ENCODE peak calls at places on chromosomes 7 and 10, in eight cellular contexts. Y is non-pigmented ciliary epithelial cell; R is SW480; M is NCI-H146; D is posterior vena cava; V is HT1080; S is IMR-90; L is activated CD4-positive, alpha-beta T cell treated with anti-CD3 and anti-CD28 coated beads, Interleukin-2, amount 10 ng/mL, durations not matched to agents 7 days and 5 days. I is an unnamed sample.

GRCh38 chr7:14196555-14196954 is 207.1 kb upstream of the ETV1 start:
- DNase-seq in D (no peak), S (peak), M (no peak), Y (no peak), R (no peak), V (peak), L (no peak), I (no peak)

GRCh38 chr10:30781571-30782542 is 152.3 kb upstream of the LYZL2 start:
- DNase-seq in R (no peak), L (no peak), Y (no peak), D (no peak), M (no peak), V (no peak), S (no peak), I (no peak)

GRCh38 chr10:121070257-121070656 is 219.1 kb downstream of the WDR11 start:
- DNase-seq in S (no peak), L (no peak), M (peak), V (no peak), D (no peak), Y (no peak), R (peak), I (no peak)

GRCh38 chr10:42836771-42837468 is 54.3 kb downstream of the BMS1 start:
- DNase-seq in R (no peak), M (peak), D (no peak), Y (no peak), V (no peak), S (peak), L (no peak), I (no peak)

GRCh38 chr10:91987397-91988037 is 63.9 kb downstream of the BTAF1 start:
- DNase-seq in M (no peak), L (no peak), Y (no peak), V (no peak), S (no peak), D (no peak), R (no peak), I (no peak)

GRCh38 chr7:69764071-69764470 is 165.8 kb downstream of the AUTS2 start:
- DNase-seq in S (no peak), R (no peak), Y (no peak), M (peak), V (no peak), L (no peak), D (no peak), I (no peak)

GRCh38 chr10:124693396-124693795 is 50.8 kb downstream of the FAM53B start:
- DNase-seq in R (no peak), Y (no peak), L (no peak), M (peak), S (no peak), D (no peak), V (no peak), I (no peak)

GRCh38 chr7:133530682-133531081 is 277.8 kb downstream of the EXOC4 start:
- DNase-seq in V (peak), S (peak), Y (peak), L (no peak), D (no peak), M (no peak), R (no peak), I (no peak)

GRCh38 chr7:71548746-71549145 is 416.8 kb downstream of the GALNT17 start:
- DNase-seq in M (no peak), L (no peak), Y (no peak), S (no peak), R (no peak), V (no peak), D (no peak), I (no peak)

GRCh38 chr7:5629941-5630340 is 151.5 kb downstream of the RNF216 start:
- DNase-seq in M (no peak), Y (no peak), R (no peak), D (peak), L (peak), V (peak), S (peak), I (no peak)

GRCh38 chr7:81162771-81163525 is 244.1 kb upstream of the SEMA3C start:
- DNase-seq in D (no peak), R (peak), V (peak), L (no peak), Y (no peak), M (no peak), S (peak), I (no peak)

GRCh38 chr10:44890721-44891550 is 20.2 kb upstream of the TMEM72 start:
- DNase-seq in V (no peak), M (no peak), D (no peak), L (no peak), S (no peak), Y (no peak), R (no peak), I (no peak)

GRCh38 chr10:127345231-127345965 is 149.0 kb upstream of the INSYN2A start:
- DNase-seq in V (no peak), S (no peak), Y (no peak), D (no peak), R (no peak), M (peak), L (no peak), I (no peak)

GRCh38 chr10:95394161-95394880 is 103.5 kb upstream of the PDLIM1 start:
- DNase-seq in Y (no peak), M (no peak), V (peak), L (no peak), S (no peak), D (no peak), R (peak), I (no peak)

GRCh38 chr7:112132123-112132694 is 74.0 kb downstream of the DOCK4 start:
- DNase-seq in R (no peak), Y (no peak), S (no peak), D (no peak), L (no peak), M (peak), V (no peak), I (no peak)

GRCh38 chr10:114526497-114527238 is 122.4 kb upstream of the AFAP1L2 start:
- DNase-seq in Y (no peak), L (peak), M (peak), V (no peak), D (peak), R (peak), S (peak), I (peak)

GRCh38 chr10:5649746-5650145 is 16.6 kb downstream of the ASB13 start:
- DNase-seq in D (no peak), R (no peak), S (no peak), Y (no peak), V (no peak), L (no peak), M (no peak), I (no peak)